ENCODE peak calls at places on chromosomes 7 and 10, in nine cellular contexts. X, G, R, W, P, L, I, F and N are unnamed samples.

GRCh38 chr10:124867304-124867703 is 65.7 kb downstream of the ABRAXAS2 start:
- DNase-seq in X (no peak), G (no peak), R (no peak), W (no peak), P (no peak), L (no peak), I (no peak), F (no peak), N (no peak)

GRCh38 chr7:134831862-134832261 is 52.4 kb downstream of the CALD1 start:
- DNase-seq in X (no peak), G (no peak), R (peak; percentile 68), W (no peak), P (peak; percentile 34), L (peak; percentile 30), I (peak; percentile 44), F (no peak), N (no peak)

GRCh38 chr7:112449353-112449752 is 907 bp upstream of the IFRD1 start:
- DNase-seq in X (peak; percentile 24), G (peak; percentile 48), R (no peak), W (peak; percentile 37), P (peak; percentile 79), L (no peak), I (no peak), F (no peak), N (no peak)

GRCh38 chr7:97179454-97180104 is 62.1 kb downstream of the SDHAF3 start:
- DNase-seq in X (peak; percentile 66), G (peak; percentile 31), R (peak; percentile 26), W (peak; percentile 42), P (peak; percentile 50), L (no peak), I (peak; percentile 34), F (no peak), N (no peak)

GRCh38 chr10:70786799-70787415 is 1.7 kb upstream of the TBATA start:
- DNase-seq in X (no peak), G (no peak), R (no peak), W (no peak), P (no peak), L (no peak), I (no peak), F (no peak), N (no peak)

GRCh38 chr10:104688251-104688650 is 47.2 kb downstream of the SORCS3 start:
- DNase-seq in X (no peak), G (no peak), R (no peak), W (no peak), P (no peak), L (no peak), I (no peak), F (peak; percentile 38), N (no peak)

GRCh38 chr7:40499718-40500117 is 364.9 kb downstream of the SUGCT start:
- DNase-seq in X (no peak), G (no peak), R (no peak), W (no peak), P (no peak), L (no peak), I (no peak), F (no peak), N (no peak)

GRCh38 chr10:93060887-93061593 is 442 bp downstream of the CYP26C1 start:
- DNase-seq in X (no peak), G (no peak), R (no peak), W (no peak), P (no peak), L (no peak), I (no peak), F (no peak), N (no peak)

GRCh38 chr7:74590814-74591213 is 66.7 kb upstream of the GTF2I start:
- DNase-seq in X (no peak), G (no peak), R (no peak), W (no peak), P (no peak), L (no peak), I (no peak), F (no peak), N (no peak)

GRCh38 chr10:116671274-116671926 is 50.6 kb downstream of the PNLIPRP2 start:
- DNase-seq in X (no peak), G (no peak), R (no peak), W (no peak), P (no peak), L (no peak), I (no peak), F (no peak), N (no peak)

GRCh38 chr10:120005408-120006280 is 113.1 kb downstream of the SEC23IP start:
- DNase-seq in X (peak; percentile 15), G (no peak), R (no peak), W (no peak), P (no peak), L (no peak), I (no peak), F (no peak), N (no peak)

GRCh38 chr10:105974803-105975456 is 1189.6 kb downstream of the SORCS1 start:
- DNase-seq in X (peak; percentile 2), G (no peak), R (no peak), W (peak; percentile 32), P (peak; percentile 20), L (no peak), I (peak; percentile 14), F (no peak), N (no peak)

GRCh38 chr7:49091519-49091918 is 167.2 kb downstream of the CDC14C start:
- DNase-seq in X (no peak), G (no peak), R (no peak), W (no peak), P (no peak), L (no peak), I (no peak), F (no peak), N (no peak)

GRCh38 chr7:97145068-97145467 is 27.6 kb downstream of the SDHAF3 start:
- DNase-seq in X (peak; percentile 44), G (no peak), R (no peak), W (no peak), P (no peak), L (no peak), I (no peak), F (no peak), N (no peak)

GRCh38 chr7:101874028-101874427 is 56.6 kb downstream of the CUX1 start:
- DNase-seq in X (no peak), G (no peak), R (no peak), W (no peak), P (no peak), L (no peak), I (no peak), F (no peak), N (no peak)
- H3K4me1 ChIP-seq in X (peaks cover 77% of the 10 kb centered on the region), G (peaks cover 5% of the 10 kb centered on the region), R (peaks cover 9% of the 10 kb centered on the region), W (peaks cover 13% of the 10 kb centered on the region), P (peaks cover 24% of the 10 kb centered on the region), L (peaks cover 6% of the 10 kb centered on the region), I (peaks cover 53% of the 10 kb centered on the region), F (peaks cover 19% of the 10 kb centered on the region), N (peaks cover 51% of the 10 kb centered on the region)

GRCh38 chr10:73873843-73874215 is 526 bp downstream of the CAMK2G start:
- DNase-seq in X (no peak), G (no peak), R (no peak), W (no peak), P (no peak), L (no peak), I (no peak), F (no peak), N (no peak)

GRCh38 chr10:73873163-73873842 is 1.1 kb downstream of the CAMK2G start:
- DNase-seq in X (no peak), G (no peak), R (no peak), W (no peak), P (no peak), L (no peak), I (no peak), F (no peak), N (no peak)

GRCh38 chr10:73875139-73875475 is 752 bp upstream of the CAMK2G start:
- DNase-seq in X (no peak), G (no peak), R (no peak), W (no peak), P (no peak), L (no peak), I (no peak), F (no peak), N (no peak)

GRCh38 chr10:73876157-73876556 is 1.8 kb upstream of the CAMK2G start:
- DNase-seq in X (no peak), G (no peak), R (no peak), W (no peak), P (no peak), L (no peak), I (no peak), F (no peak), N (no peak)

GRCh38 chr10:73874267-73875138 is at the start of gene CAMK2G:
- DNase-seq in X (peak; percentile 81), G (peak; percentile 83), R (peak; percentile 88), W (peak; percentile 81), P (peak; percentile 89), L (peak; percentile 83), I (peak; percentile 86), F (peak; percentile 88), N (peak; percentile 74)
- H3K4me3 ChIP-seq in X (peak within 1 kb of the TSS; percentile 90), G (peak within 1 kb of the TSS; percentile 87), R (peak within 1 kb of the TSS; percentile 89), W (peak within 1 kb of the TSS; percentile 92), P (peak within 1 kb of the TSS; percentile 57), L (peak within 1 kb of the TSS; percentile 93), I (peak within 1 kb of the TSS; percentile 88), F (peak within 1 kb of the TSS; percentile 65), N (peak within 1 kb of the TSS; percentile 72)

DNA sequence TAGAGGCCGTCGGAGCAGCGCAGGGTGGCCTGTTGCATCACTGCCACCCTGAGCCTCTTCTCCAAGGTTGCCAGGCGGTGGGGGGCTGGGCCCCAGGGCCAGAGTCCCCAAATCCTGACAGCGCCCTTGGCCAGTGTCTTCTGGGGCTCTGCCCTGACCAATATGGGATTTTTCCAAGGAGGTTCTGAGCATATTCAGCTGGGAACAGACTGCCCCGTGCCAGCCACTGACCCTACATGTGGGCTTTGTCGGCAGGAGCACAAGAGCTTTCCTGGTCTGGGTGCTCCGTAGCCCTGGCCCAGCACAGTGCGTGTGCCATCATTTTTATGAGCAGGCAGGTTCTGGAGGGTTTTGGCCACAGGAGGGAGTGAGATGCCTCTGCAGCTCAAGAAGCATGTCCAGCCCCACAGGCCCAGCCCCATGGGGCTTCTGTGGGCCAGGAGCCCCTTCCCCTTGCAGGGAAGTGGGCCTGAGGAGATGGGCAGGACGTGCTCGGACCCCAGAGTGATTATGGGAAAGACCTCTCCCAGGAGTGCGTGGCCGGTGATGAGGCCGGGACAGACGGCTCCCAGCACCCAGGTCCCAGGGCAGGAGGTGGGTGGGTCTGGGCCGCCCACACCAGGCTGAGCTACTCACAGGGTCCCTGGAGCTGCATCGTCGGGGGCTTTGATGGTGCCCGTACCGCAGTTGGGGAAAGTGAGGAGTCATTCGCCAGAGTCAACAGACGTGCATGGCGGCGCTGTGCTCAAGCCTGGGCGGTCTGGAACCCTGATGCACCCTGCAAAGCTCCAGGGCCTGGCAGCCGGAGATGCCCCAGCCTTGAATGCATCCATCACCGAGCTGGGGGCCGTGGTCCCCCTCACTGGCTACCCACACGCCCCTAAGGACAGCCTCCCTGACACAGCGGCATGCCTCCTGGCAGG is 66.6 kb downstream of the PWWP2B start:
- DNase-seq in X (no peak), G (no peak), R (peak; percentile 45), W (no peak), P (peak; percentile 11), L (no peak), I (no peak), F (no peak), N (no peak)
- TF ChIP-seq CTCF in X (no peak), G (no peak), R (peak; percentile 29), W (no peak), P (no peak), L (peak; percentile 26), I (peak; percentile 35), F (peak; percentile 50), N (peak; percentile 51)

DNA sequence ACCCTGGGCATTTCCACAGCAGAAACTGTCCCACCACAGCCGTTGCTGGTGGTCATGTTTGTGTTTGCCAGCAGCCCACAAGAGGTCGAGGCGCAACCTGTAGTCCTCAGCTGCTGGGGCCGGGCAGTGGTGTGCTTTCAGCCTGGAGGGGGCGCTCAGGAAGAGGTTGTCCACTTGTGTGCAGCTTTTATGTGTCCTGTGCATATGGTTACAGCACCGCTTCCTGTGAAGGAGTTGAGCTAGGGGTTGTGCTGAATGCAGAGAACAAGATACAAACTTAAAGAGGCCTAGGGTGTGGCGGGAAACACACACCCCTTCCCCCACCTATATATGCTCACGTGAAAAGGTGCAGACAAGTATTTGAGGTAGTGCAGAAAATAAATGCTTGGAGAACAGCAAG is 29.5 kb upstream of the PFKFB3 start:
- DNase-seq in X (peak; percentile 50), G (no peak), R (no peak), W (no peak), P (no peak), L (no peak), I (no peak), F (peak; percentile 71), N (no peak)
- H3K4me1 ChIP-seq in X (peaks cover 4% of the 10 kb centered on the region), G (peaks cover 8% of the 10 kb centered on the region), R (peaks cover 6% of the 10 kb centered on the region), W (peaks cover 20% of the 10 kb centered on the region), P (peaks cover 28% of the 10 kb centered on the region), L (peaks cover 19% of the 10 kb centered on the region), I (peaks cover 79% of the 10 kb centered on the region), F (no peaks in the 10 kb centered on the region), N (no peaks in the 10 kb centered on the region)